ENCODE peak calls at places on chromosomes 7 and 10, in five cellular contexts. L is activated T-helper 1 cell treated with anti-CD3 and anti-CD28 coated beads, Interleukin-12 subunit alpha, Interleukin-12 subunit beta, Interleukin-2, Interleukin-4 antibody, amounts not matched to agents 30 ng/mL and 10 ng/mL and 1 ng/mL, durations not matched to agents 14 hours and 24 hours and 36 hours; F is mesendoderm; Z is AG08395; S is fibroblast of gingiva. J is an unnamed sample.

GRCh38 chr7:18165176-18165575 is 137.5 kb upstream of the PRPS1L1 start:
- DNase-seq in L (no peak), F (no peak), Z (no peak), S (peak), J (no peak)

GRCh38 chr7:27176343-27176731 is 2.2 kb upstream of the HOXA10 start:
- DNase-seq in L (no peak), F (no peak), Z (no peak), S (no peak), J (no peak)

GRCh38 chr10:123150986-123151738 is 3.0 kb upstream of the BUB3 start:
- DNase-seq in L (no peak), F (peak), Z (no peak), S (no peak), J (no peak)

GRCh38 chr10:12419279-12419847 is 70.0 kb downstream of the CAMK1D start:
- DNase-seq in L (peak), F (no peak), Z (peak), S (peak), J (no peak)

GRCh38 chr7:83681200-83681599 is 32.3 kb upstream of the SEMA3E start:
- DNase-seq in L (no peak), F (no peak), Z (no peak), S (no peak), J (no peak)

GRCh38 chr7:114539575-114539974 is 125.0 kb downstream of the FOXP2 start:
- DNase-seq in L (no peak), F (peak), Z (no peak), S (peak), J (no peak)

GRCh38 chr7:46558482-46559193 is 637.6 kb upstream of the IGFBP3 start:
- DNase-seq in L (no peak), F (no peak), Z (peak), S (peak), J (no peak)

GRCh38 chr10:66783296-66783695 is 142.5 kb upstream of the LRRTM3 start:
- DNase-seq in L (no peak), F (no peak), Z (peak), S (no peak), J (no peak)

GRCh38 chr7:130491841-130492518 is at the start of gene MEST:
- DNase-seq in L (no peak), F (no peak), Z (no peak), S (no peak), J (no peak)

GRCh38 chr7:107879400-107880035 is 11.5 kb upstream of the DLD start:
- DNase-seq in L (no peak), F (peak), Z (peak), S (peak), J (no peak)

GRCh38 chr10:17454181-17454800 is at the start of gene ST8SIA6:
- DNase-seq in L (peak), F (peak), Z (peak), S (peak), J (no peak)

GRCh38 chr7:14199336-14199735 is 209.9 kb upstream of the ETV1 start:
- DNase-seq in L (no peak), F (no peak), Z (no peak), S (no peak), J (no peak)

GRCh38 chr10:4984971-4985594 is 18.6 kb downstream of the AKR1C2 start:
- DNase-seq in L (no peak), F (peak), Z (peak), S (peak), J (no peak)

GRCh38 chr10:6487919-6488318 is 92.2 kb downstream of the PRKCQ start:
- DNase-seq in L (no peak), F (no peak), Z (no peak), S (no peak), J (no peak)

GRCh38 chr7:5291301-5291700 is 8.6 kb downstream of the SLC29A4 start:
- DNase-seq in L (no peak), F (no peak), Z (no peak), S (no peak), J (no peak)

GRCh38 chr10:83917519-83918506 is 221.5 kb upstream of the GHITM start:
- DNase-seq in L (no peak), F (peak), Z (no peak), S (no peak), J (no peak)

GRCh38 chr10:58573970-58574538 is 61.4 kb downstream of the BICC1 start:
- DNase-seq in L (no peak), F (no peak), Z (peak), S (peak), J (no peak)

GRCh38 chr7:108090791-108091460 is 39.2 kb downstream of the LAMB4 start:
- DNase-seq in L (no peak), F (peak), Z (no peak), S (no peak), J (no peak)

GRCh38 chr7:18497800-18498199 is 2.3 kb downstream of the HDAC9 start:
- DNase-seq in L (no peak), F (no peak), Z (no peak), S (no peak), J (no peak)

GRCh38 chr7:25369794-25370193 is 141.5 kb upstream of the NPVF start:
- DNase-seq in L (no peak), F (no peak), Z (no peak), S (no peak), J (no peak)

GRCh38 chr10:131083915-131084790 is 227.4 kb downstream of the TCERG1L start:
- DNase-seq in L (no peak), F (peak), Z (no peak), S (no peak), J (no peak)

GRCh38 chr10:86693721-86694369 is 25.5 kb downstream of the LDB3 start:
- DNase-seq in L (peak), F (peak), Z (peak), S (peak), J (no peak)

GRCh38 chr7:158395780-158396214 is 191.8 kb downstream of the PTPRN2 start:
- DNase-seq in L (no peak), F (peak), Z (no peak), S (no peak), J (no peak)

GRCh38 chr7:158396982-158397862 is 190.4 kb downstream of the PTPRN2 start:
- DNase-seq in L (no peak), F (no peak), Z (no peak), S (no peak), J (no peak)

GRCh38 chr10:62317257-62317656 is 48.6 kb upstream of the RTKN2 start:
- DNase-seq in L (no peak), F (no peak), Z (no peak), S (no peak), J (no peak)

GRCh38 chr10:110006358-110007170 is 1.2 kb upstream of the ADD3 start:
- DNase-seq in L (no peak), F (peak), Z (peak), S (peak), J (no peak)

GRCh38 chr10:34801066-34801738 is 13.9 kb downstream of the PARD3 start:
- DNase-seq in L (no peak), F (peak), Z (no peak), S (no peak), J (no peak)

GRCh38 chr10:10847313-10847712 is 170.4 kb upstream of the CELF2 start:
- DNase-seq in L (no peak), F (no peak), Z (no peak), S (no peak), J (no peak)

GRCh38 chr7:12647364-12648219 is 39.8 kb upstream of the ARL4A start:
- DNase-seq in L (no peak), F (peak), Z (peak), S (peak), J (no peak)

GRCh38 chr7:26334171-26334570 is 42.5 kb downstream of the SNX10 start:
- DNase-seq in L (no peak), F (no peak), Z (no peak), S (no peak), J (no peak)

GRCh38 chr7:124930655-124931597 is 1.3 kb upstream of the POT1 start:
- DNase-seq in L (no peak), F (peak), Z (no peak), S (no peak), J (no peak)

J was measured in KG1.